ENCODE peak calls at places on chromosomes 1 and 21, in nine cellular contexts. U is kidney, Z is ovary, B is spleen, F is pancreas, N is MM.1S, S is testis, D is fibroblast of lung, W is stomach. Y is an unnamed sample.

GRCh38 chr1:221793439-221794078 is 51.7 kb upstream of the DUSP10 start:
- DNase-seq in U (no peak), Z (no peak), B (no peak), F (peak), N (peak), S (no peak), D (peak), W (no peak), Y (no peak)

GRCh38 chr1:246001142-246001812 is 505.8 kb downstream of the SMYD3 start:
- DNase-seq in U (no peak), Z (no peak), B (no peak), F (no peak), N (no peak), S (no peak), D (peak), W (no peak), Y (no peak)

GRCh38 chr1:212700892-212701819 is 1.5 kb upstream of the BATF3 start:
- DNase-seq in U (peak), Z (peak), B (peak), F (peak), N (no peak), S (peak), D (peak), W (peak), Y (peak)

GRCh38 chr1:220874201-220874655 is 5.0 kb upstream of the HLX start:
- DNase-seq in U (peak), Z (no peak), B (peak), F (no peak), N (peak), S (no peak), D (no peak), W (no peak), Y (no peak)

GRCh38 chr1:68128157-68128556 is 77.7 kb upstream of the DIRAS3 start:
- DNase-seq in U (no peak), Z (no peak), B (no peak), F (no peak), N (peak), S (no peak), D (peak), W (no peak), Y (no peak)

GRCh38 chr1:201531551-201532425 is 7.1 kb upstream of the NAV1 start:
- DNase-seq in U (no peak), Z (no peak), B (no peak), F (peak), N (no peak), S (no peak), D (no peak), W (no peak), Y (no peak)

GRCh38 chr1:207081106-207081505 is 7.6 kb upstream of the C4BPB start:
- DNase-seq in U (no peak), Z (no peak), B (no peak), F (no peak), N (no peak), S (no peak), D (no peak), W (no peak), Y (no peak)

GRCh38 chr1:9651565-9652378 is at the start of gene PIK3CD:
- DNase-seq in U (no peak), Z (peak), B (peak), F (no peak), N (no peak), S (peak), D (peak), W (no peak), Y (no peak)

GRCh38 chr1:204729516-204729915 is 44.0 kb upstream of the LRRN2 start:
- DNase-seq in U (no peak), Z (no peak), B (no peak), F (no peak), N (no peak), S (no peak), D (no peak), W (no peak), Y (no peak)

GRCh38 chr1:161954466-161954865 is 69.2 kb downstream of the OLFML2B start:
- DNase-seq in U (no peak), Z (no peak), B (no peak), F (no peak), N (no peak), S (no peak), D (peak), W (no peak), Y (no peak)

GRCh38 chr1:90833497-90834087 is 116.5 kb upstream of the BARHL2 start:
- DNase-seq in U (no peak), Z (no peak), B (no peak), F (no peak), N (no peak), S (no peak), D (no peak), W (no peak), Y (no peak)

GRCh38 chr1:222416001-222416791 is 131.7 kb downstream of the HHIPL2 start:
- DNase-seq in U (no peak), Z (no peak), B (no peak), F (no peak), N (no peak), S (no peak), D (peak), W (no peak), Y (no peak)

GRCh38 chr1:103284270-103284669 is 175.9 kb upstream of the COL11A1 start:
- DNase-seq in U (no peak), Z (no peak), B (no peak), F (no peak), N (no peak), S (no peak), D (peak), W (no peak), Y (no peak)

GRCh38 chr1:21687081-21687529 is 17.9 kb upstream of the RAP1GAP start:
- DNase-seq in U (no peak), Z (no peak), B (no peak), F (no peak), N (no peak), S (no peak), D (peak), W (no peak), Y (no peak)

GRCh38 chr1:83503153-83503552 is 495.8 kb downstream of the TTLL7 start:
- DNase-seq in U (no peak), Z (no peak), B (no peak), F (no peak), N (no peak), S (no peak), D (no peak), W (no peak), Y (no peak)

GRCh38 chr1:232438476-232438875 is 191.5 kb downstream of the SIPA1L2 start:
- DNase-seq in U (no peak), Z (no peak), B (no peak), F (no peak), N (no peak), S (no peak), D (no peak), W (no peak), Y (no peak)

GRCh38 chr21:42513985-42514882 is 582 bp downstream of the SLC37A1 start:
- DNase-seq in U (peak), Z (peak), B (peak), F (peak), N (no peak), S (peak), D (peak), W (peak), Y (no peak)

GRCh38 chr1:18128298-18128697 is 20.7 kb downstream of the IGSF21 start:
- DNase-seq in U (no peak), Z (no peak), B (no peak), F (no peak), N (no peak), S (no peak), D (no peak), W (no peak), Y (no peak)

GRCh38 chr21:33801424-33802405 is 113.9 kb downstream of the ATP5PO start:
- DNase-seq in U (no peak), Z (no peak), B (no peak), F (no peak), N (peak), S (no peak), D (peak), W (peak), Y (peak)

GRCh38 chr21:17548262-17548661 is 35.4 kb downstream of the CXADR start:
- DNase-seq in U (no peak), Z (no peak), B (no peak), F (no peak), N (no peak), S (no peak), D (no peak), W (no peak), Y (no peak)

GRCh38 chr1:162033445-162033844 is 9.8 kb upstream of the OLFML2B start:
- DNase-seq in U (peak), Z (no peak), B (no peak), F (no peak), N (no peak), S (peak), D (no peak), W (no peak), Y (no peak)

GRCh38 chr1:174740248-174740990 is 259.3 kb upstream of the CACYBP start:
- DNase-seq in U (no peak), Z (no peak), B (no peak), F (no peak), N (peak), S (no peak), D (peak), W (no peak), Y (no peak)

GRCh38 chr1:205967555-205968335 is 24.5 kb upstream of the SLC26A9 start:
- DNase-seq in U (no peak), Z (no peak), B (no peak), F (no peak), N (no peak), S (no peak), D (no peak), W (no peak), Y (no peak)

GRCh38 chr1:47752560-47752959 is 244.6 kb downstream of the TRABD2B start:
- DNase-seq in U (peak), Z (no peak), B (peak), F (no peak), N (no peak), S (no peak), D (no peak), W (no peak), Y (no peak)

GRCh38 chr1:182317489-182318180 is 74.0 kb downstream of the GLUL start:
- DNase-seq in U (no peak), Z (no peak), B (no peak), F (peak), N (no peak), S (no peak), D (no peak), W (no peak), Y (no peak)

GRCh38 chr1:94285026-94285654 is 47.8 kb upstream of the ARHGAP29 start:
- DNase-seq in U (no peak), Z (no peak), B (no peak), F (no peak), N (no peak), S (no peak), D (peak), W (no peak), Y (no peak)

GRCh38 chr1:214352838-214353237 is 71.9 kb downstream of the SMYD2 start:
- DNase-seq in U (no peak), Z (no peak), B (no peak), F (no peak), N (no peak), S (no peak), D (peak), W (no peak), Y (no peak)

GRCh38 chr1:54405894-54406293 is 300 bp downstream of the SSBP3 start:
- DNase-seq in U (peak), Z (no peak), B (no peak), F (peak), N (no peak), S (no peak), D (no peak), W (peak), Y (no peak)

GRCh38 chr1:81052162-81052561 is 748.6 kb upstream of the ADGRL2 start:
- DNase-seq in U (no peak), Z (no peak), B (no peak), F (no peak), N (no peak), S (no peak), D (no peak), W (no peak), Y (no peak)
- TF ChIP-seq CTCF in U (no peak), Z (no peak), B (no peak), F (no peak), N (no peak), S (no peak), D (no peak), W (no peak), Y (no peak)

GRCh38 chr1:234531181-234532132 is 52.5 kb upstream of the TARBP1 start:
- DNase-seq in U (peak), Z (peak), B (peak), F (peak), N (no peak), S (peak), D (peak), W (peak), Y (no peak)
- H3K4me3 ChIP-seq in U (no peak), Z (no peak), B (no peak), F (peak), N (no peak), S (no peak), D (no peak), W (peak), Y (no peak)

GRCh38 chr1:96878640-96879039 is 157.1 kb downstream of the PTBP2 start:
- DNase-seq in U (no peak), Z (no peak), B (no peak), F (no peak), N (no peak), S (no peak), D (no peak), W (no peak), Y (no peak)

GRCh38 chr1:96872757-96873156 is 151.2 kb downstream of the PTBP2 start:
- DNase-seq in U (no peak), Z (no peak), B (no peak), F (no peak), N (no peak), S (no peak), D (no peak), W (no peak), Y (no peak)
- TF ChIP-seq CTCF in U (no peak), Z (no peak), B (no peak), F (no peak), N (peak), S (no peak), D (no peak), W (no peak), Y (no peak)

GRCh38 chr1:52659356-52659755 is 26.4 kb downstream of the SHISAL2A start:
- DNase-seq in U (no peak), Z (no peak), B (no peak), F (no peak), N (no peak), S (no peak), D (peak), W (no peak), Y (no peak)
- H3K4me3 ChIP-seq in U (no peak), Z (no peak), B (no peak), F (no peak), N (no peak), S (no peak), D (no peak), W (no peak), Y (no peak)

GRCh38 chr1:40039245-40039756 is 1.2 kb upstream of the CAP1 start:
- DNase-seq in U (no peak), Z (no peak), B (no peak), F (no peak), N (peak), S (peak), D (no peak), W (no peak), Y (no peak)
- TF ChIP-seq CTCF in U (peak), Z (no peak), B (no peak), F (no peak), N (peak), S (no peak), D (no peak), W (no peak), Y (peak)

Y was measured in AG09309.